ENCODE peak calls at places on chromosome 4, in nine cellular contexts. One of them, this sample, is unnamed.

GRCh38 chr4:89836031-89836777 is 757 bp downstream of the SNCA start:
- DNase-seq in breast epithelium: no peak
- DNase-seq in AG04450: no peak
- DNase-seq in suprapubic skin: no peak
- DNase-seq in thoracic aorta: no peak
- DNase-seq in brain microvascular endothelial cell: no peak
- DNase-seq in uterus: peak
- DNase-seq in stomach: no peak
- DNase-seq in fibroblast of lung: no peak
- DNase-seq in this sample: no peak

GRCh38 chr4:82721819-82722423 is 76.7 kb downstream of the SCD5 start:
- DNase-seq in breast epithelium: no peak
- DNase-seq in AG04450: no peak
- DNase-seq in suprapubic skin: no peak
- DNase-seq in thoracic aorta: no peak
- DNase-seq in brain microvascular endothelial cell: no peak
- DNase-seq in uterus: no peak
- DNase-seq in stomach: peak
- DNase-seq in fibroblast of lung: peak
- DNase-seq in this sample: no peak

GRCh38 chr4:7384003-7384928 is 50.5 kb downstream of the PSAPL1 start:
- DNase-seq in breast epithelium: peak
- DNase-seq in AG04450: no peak
- DNase-seq in suprapubic skin: peak
- DNase-seq in thoracic aorta: no peak
- DNase-seq in brain microvascular endothelial cell: no peak
- DNase-seq in uterus: peak
- DNase-seq in stomach: no peak
- DNase-seq in fibroblast of lung: no peak
- DNase-seq in this sample: no peak

GRCh38 chr4:142435599-142436235 is 410.4 kb downstream of the INPP4B start:
- DNase-seq in breast epithelium: peak
- DNase-seq in AG04450: no peak
- DNase-seq in suprapubic skin: no peak
- DNase-seq in thoracic aorta: no peak
- DNase-seq in brain microvascular endothelial cell: no peak
- DNase-seq in uterus: no peak
- DNase-seq in stomach: no peak
- DNase-seq in fibroblast of lung: no peak
- DNase-seq in this sample: no peak

GRCh38 chr4:25930722-25931354 is 16.8 kb downstream of the SMIM20 start:
- DNase-seq in breast epithelium: no peak
- DNase-seq in AG04450: no peak
- DNase-seq in suprapubic skin: no peak
- DNase-seq in thoracic aorta: no peak
- DNase-seq in brain microvascular endothelial cell: no peak
- DNase-seq in uterus: no peak
- DNase-seq in stomach: no peak
- DNase-seq in fibroblast of lung: no peak
- DNase-seq in this sample: no peak

GRCh38 chr4:100421356-100421978 is 96.4 kb downstream of the EMCN start:
- DNase-seq in breast epithelium: no peak
- DNase-seq in AG04450: no peak
- DNase-seq in suprapubic skin: no peak
- DNase-seq in thoracic aorta: no peak
- DNase-seq in brain microvascular endothelial cell: peak
- DNase-seq in uterus: no peak
- DNase-seq in stomach: no peak
- DNase-seq in fibroblast of lung: peak
- DNase-seq in this sample: no peak

GRCh38 chr4:2256781-2257191 is 5.1 kb downstream of the MXD4 start:
- DNase-seq in breast epithelium: peak
- DNase-seq in AG04450: no peak
- DNase-seq in suprapubic skin: peak
- DNase-seq in thoracic aorta: peak
- DNase-seq in brain microvascular endothelial cell: no peak
- DNase-seq in uterus: peak
- DNase-seq in stomach: peak
- DNase-seq in fibroblast of lung: no peak
- DNase-seq in this sample: no peak

GRCh38 chr4:1767770-1768366 is 25.2 kb upstream of the FGFR3 start:
- DNase-seq in breast epithelium: no peak
- DNase-seq in AG04450: no peak
- DNase-seq in suprapubic skin: no peak
- DNase-seq in thoracic aorta: no peak
- DNase-seq in brain microvascular endothelial cell: no peak
- DNase-seq in uterus: no peak
- DNase-seq in stomach: peak
- DNase-seq in fibroblast of lung: peak
- DNase-seq in this sample: no peak

GRCh38 chr4:89299153-89299789 is 8.3 kb downstream of the GPRIN3 start:
- DNase-seq in breast epithelium: no peak
- DNase-seq in AG04450: no peak
- DNase-seq in suprapubic skin: no peak
- DNase-seq in thoracic aorta: no peak
- DNase-seq in brain microvascular endothelial cell: no peak
- DNase-seq in uterus: no peak
- DNase-seq in stomach: no peak
- DNase-seq in fibroblast of lung: no peak
- DNase-seq in this sample: no peak

GRCh38 chr4:148795156-148795864 is 353.1 kb upstream of the NR3C2 start:
- DNase-seq in breast epithelium: no peak
- DNase-seq in AG04450: no peak
- DNase-seq in suprapubic skin: no peak
- DNase-seq in thoracic aorta: no peak
- DNase-seq in brain microvascular endothelial cell: peak
- DNase-seq in uterus: no peak
- DNase-seq in stomach: peak
- DNase-seq in fibroblast of lung: no peak
- DNase-seq in this sample: no peak

GRCh38 chr4:143700420-143701352 is at the start of gene FREM3:
- DNase-seq in breast epithelium: no peak
- DNase-seq in AG04450: no peak
- DNase-seq in suprapubic skin: no peak
- DNase-seq in thoracic aorta: no peak
- DNase-seq in brain microvascular endothelial cell: no peak
- DNase-seq in uterus: no peak
- DNase-seq in stomach: no peak
- DNase-seq in fibroblast of lung: no peak
- DNase-seq in this sample: no peak

GRCh38 chr4:86498560-86499166 is 95.5 kb upstream of the PTPN13 start:
- DNase-seq in breast epithelium: no peak
- DNase-seq in AG04450: peak
- DNase-seq in suprapubic skin: no peak
- DNase-seq in thoracic aorta: no peak
- DNase-seq in brain microvascular endothelial cell: peak
- DNase-seq in uterus: no peak
- DNase-seq in stomach: no peak
- DNase-seq in fibroblast of lung: peak
- DNase-seq in this sample: no peak

GRCh38 chr4:153234923-153235322 is 30.7 kb downstream of the TRIM2 start:
- DNase-seq in breast epithelium: no peak
- DNase-seq in AG04450: no peak
- DNase-seq in suprapubic skin: no peak
- DNase-seq in thoracic aorta: no peak
- DNase-seq in brain microvascular endothelial cell: no peak
- DNase-seq in uterus: no peak
- DNase-seq in stomach: no peak
- DNase-seq in fibroblast of lung: peak
- DNase-seq in this sample: no peak

DNA sequence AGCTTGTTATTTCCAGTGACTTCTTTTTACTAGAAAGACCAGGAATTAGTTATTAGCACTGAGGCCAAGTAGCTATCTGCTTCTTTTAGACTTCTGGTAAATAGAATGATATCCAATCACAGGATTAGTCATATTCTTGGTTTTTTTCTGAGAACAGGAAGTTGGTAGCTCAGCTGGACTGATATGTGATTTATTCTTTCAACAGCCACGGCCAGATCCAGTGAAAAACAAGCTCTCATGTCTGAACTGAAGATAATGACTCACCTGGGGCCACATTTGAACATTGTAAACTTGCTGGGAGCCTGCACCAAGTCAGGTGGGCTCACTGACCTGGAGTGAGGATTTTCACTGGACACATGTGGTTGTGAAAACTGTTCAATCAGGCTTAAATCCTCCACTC is 48.6 kb downstream of the PDGFRA start:
- DNase-seq in breast epithelium: no peak
- DNase-seq in AG04450: peak
- DNase-seq in suprapubic skin: no peak
- DNase-seq in thoracic aorta: no peak
- DNase-seq in brain microvascular endothelial cell: peak
- DNase-seq in uterus: no peak
- DNase-seq in stomach: no peak
- DNase-seq in fibroblast of lung: peak
- DNase-seq in this sample: no peak
- H3K27ac ChIP-seq in breast epithelium: peak
- H3K27ac ChIP-seq in AG04450: peak
- H3K27ac ChIP-seq in suprapubic skin: no peak
- H3K27ac ChIP-seq in thoracic aorta: peak
- H3K27ac ChIP-seq in brain microvascular endothelial cell: peak
- H3K27ac ChIP-seq in uterus: no peak
- H3K27ac ChIP-seq in stomach: peak
- H3K27ac ChIP-seq in fibroblast of lung: peak
- H3K27ac ChIP-seq in this sample: no peak

GRCh38 chr4:12924728-12925320 is 559.3 kb downstream of the RAB28 start:
- DNase-seq in breast epithelium: no peak
- DNase-seq in AG04450: no peak
- DNase-seq in suprapubic skin: no peak
- DNase-seq in thoracic aorta: no peak
- DNase-seq in brain microvascular endothelial cell: no peak
- DNase-seq in uterus: no peak
- DNase-seq in stomach: no peak
- DNase-seq in fibroblast of lung: no peak
- DNase-seq in this sample: no peak
- H3K27ac ChIP-seq in breast epithelium: no peak
- H3K27ac ChIP-seq in AG04450: no peak
- H3K27ac ChIP-seq in suprapubic skin: no peak
- H3K27ac ChIP-seq in thoracic aorta: no peak
- H3K27ac ChIP-seq in brain microvascular endothelial cell: no peak
- H3K27ac ChIP-seq in uterus: no peak
- H3K27ac ChIP-seq in stomach: no peak
- H3K27ac ChIP-seq in fibroblast of lung: no peak
- H3K27ac ChIP-seq in this sample: no peak

GRCh38 chr4:22597471-22597870 is 81.6 kb upstream of the ADGRA3 start:
- DNase-seq in breast epithelium: no peak
- DNase-seq in AG04450: no peak
- DNase-seq in suprapubic skin: no peak
- DNase-seq in thoracic aorta: no peak
- DNase-seq in brain microvascular endothelial cell: no peak
- DNase-seq in uterus: no peak
- DNase-seq in stomach: no peak
- DNase-seq in fibroblast of lung: no peak
- DNase-seq in this sample: no peak
- H3K27ac ChIP-seq in breast epithelium: no peak
- H3K27ac ChIP-seq in AG04450: no peak
- H3K27ac ChIP-seq in suprapubic skin: no peak
- H3K27ac ChIP-seq in thoracic aorta: no peak
- H3K27ac ChIP-seq in brain microvascular endothelial cell: no peak
- H3K27ac ChIP-seq in uterus: no peak
- H3K27ac ChIP-seq in stomach: no peak
- H3K27ac ChIP-seq in fibroblast of lung: no peak
- H3K27ac ChIP-seq in this sample: no peak

GRCh38 chr4:151158979-151159378 is 59.6 kb downstream of the RPS3A start:
- DNase-seq in breast epithelium: no peak
- DNase-seq in AG04450: no peak
- DNase-seq in suprapubic skin: no peak
- DNase-seq in thoracic aorta: no peak
- DNase-seq in brain microvascular endothelial cell: no peak
- DNase-seq in uterus: no peak
- DNase-seq in stomach: no peak
- DNase-seq in fibroblast of lung: no peak
- DNase-seq in this sample: no peak

GRCh38 chr4:151150821-151151580 is 51.6 kb downstream of the RPS3A start:
- DNase-seq in breast epithelium: no peak
- DNase-seq in AG04450: no peak
- DNase-seq in suprapubic skin: no peak
- DNase-seq in thoracic aorta: no peak
- DNase-seq in brain microvascular endothelial cell: no peak
- DNase-seq in uterus: no peak
- DNase-seq in stomach: no peak
- DNase-seq in fibroblast of lung: no peak
- DNase-seq in this sample: no peak

GRCh38 chr4:151152033-151152432 is 52.6 kb downstream of the RPS3A start:
- DNase-seq in breast epithelium: no peak
- DNase-seq in AG04450: no peak
- DNase-seq in suprapubic skin: no peak
- DNase-seq in thoracic aorta: no peak
- DNase-seq in brain microvascular endothelial cell: no peak
- DNase-seq in uterus: no peak
- DNase-seq in stomach: no peak
- DNase-seq in fibroblast of lung: no peak
- DNase-seq in this sample: no peak

GRCh38 chr4:151157543-151157942 is 58.1 kb downstream of the RPS3A start:
- DNase-seq in breast epithelium: no peak
- DNase-seq in AG04450: no peak
- DNase-seq in suprapubic skin: no peak
- DNase-seq in thoracic aorta: no peak
- DNase-seq in brain microvascular endothelial cell: no peak
- DNase-seq in uterus: no peak
- DNase-seq in stomach: no peak
- DNase-seq in fibroblast of lung: no peak
- DNase-seq in this sample: no peak

GRCh38 chr4:151153585-151153984 is 54.2 kb downstream of the RPS3A start:
- DNase-seq in breast epithelium: no peak
- DNase-seq in AG04450: no peak
- DNase-seq in suprapubic skin: no peak
- DNase-seq in thoracic aorta: no peak
- DNase-seq in brain microvascular endothelial cell: no peak
- DNase-seq in uterus: no peak
- DNase-seq in stomach: no peak
- DNase-seq in fibroblast of lung: peak
- DNase-seq in this sample: no peak
- H3K27ac ChIP-seq in breast epithelium: no peak
- H3K27ac ChIP-seq in AG04450: no peak
- H3K27ac ChIP-seq in suprapubic skin: peak
- H3K27ac ChIP-seq in thoracic aorta: no peak
- H3K27ac ChIP-seq in brain microvascular endothelial cell: no peak
- H3K27ac ChIP-seq in uterus: no peak
- H3K27ac ChIP-seq in stomach: no peak
- H3K27ac ChIP-seq in fibroblast of lung: no peak
- H3K27ac ChIP-seq in this sample: no peak

DNA sequence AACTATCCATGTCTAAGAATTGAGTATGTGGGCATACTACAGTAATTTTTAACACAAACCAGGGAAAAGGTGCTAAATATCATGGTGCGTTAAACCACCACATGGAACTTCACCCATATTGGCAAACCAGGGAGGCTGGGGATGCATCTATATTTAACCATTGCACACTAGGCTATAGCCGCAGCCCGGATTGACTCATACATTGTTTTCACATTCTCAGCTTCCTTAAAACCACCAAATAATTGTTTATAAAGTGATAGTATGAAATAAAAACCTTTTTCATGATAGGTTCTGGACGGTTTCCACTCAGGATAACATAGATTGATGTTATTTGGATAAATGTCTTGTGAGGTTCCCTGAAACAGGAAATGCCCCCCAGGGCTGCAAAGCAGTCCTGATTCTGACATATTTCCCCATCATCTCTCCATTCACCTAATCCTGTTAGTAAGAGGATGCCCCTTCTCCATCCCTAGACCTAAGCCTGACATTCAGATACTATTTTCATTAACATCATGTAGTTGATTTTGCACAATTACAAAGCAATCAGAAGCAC is 7.9 kb downstream of the COL25A1 start:
- DNase-seq in breast epithelium: no peak
- DNase-seq in AG04450: no peak
- DNase-seq in suprapubic skin: no peak
- DNase-seq in thoracic aorta: no peak
- DNase-seq in brain microvascular endothelial cell: peak
- DNase-seq in uterus: no peak
- DNase-seq in stomach: no peak
- DNase-seq in fibroblast of lung: no peak
- DNase-seq in this sample: no peak
- H3K27ac ChIP-seq in breast epithelium: no peak
- H3K27ac ChIP-seq in AG04450: no peak
- H3K27ac ChIP-seq in suprapubic skin: no peak
- H3K27ac ChIP-seq in thoracic aorta: no peak
- H3K27ac ChIP-seq in brain microvascular endothelial cell: no peak
- H3K27ac ChIP-seq in uterus: no peak
- H3K27ac ChIP-seq in stomach: no peak
- H3K27ac ChIP-seq in fibroblast of lung: no peak
- H3K27ac ChIP-seq in this sample: no peak